ENCODE peak calls at places on chromosomes 2 and 18, in five cellular contexts. N, F, D, T and S are unnamed samples.

GRCh38 chr2:65199891-65200290 is 27.7 kb upstream of the ACTR2 start:
- DNase-seq in N (no peak), F (no peak), D (no peak), T (no peak), S (peak; percentile 76)

GRCh38 chr18:28684746-28685145 is 507.8 kb upstream of the CDH2 start:
- DNase-seq in N (no peak), F (no peak), D (peak; percentile 22), T (no peak), S (peak; percentile 73)

GRCh38 chr2:108911807-108912628 is 77.0 kb downstream of the EDAR start:
- DNase-seq in N (peak; percentile 15), F (no peak), D (no peak), T (no peak), S (no peak)

GRCh38 chr2:73772819-73773218 is 7.1 kb downstream of the DUSP11 start:
- DNase-seq in N (no peak), F (no peak), D (no peak), T (no peak), S (no peak)

GRCh38 chr18:10912790-10913560 is 236.4 kb downstream of the PIEZO2 start:
- DNase-seq in N (no peak), F (no peak), D (peak; percentile 55), T (no peak), S (peak; percentile 79)

GRCh38 chr2:198127627-198128026 is 323.2 kb downstream of the PLCL1 start:
- DNase-seq in N (peak; percentile 24), F (peak; percentile 25), D (peak; percentile 57), T (peak; percentile 38), S (peak; percentile 41)

GRCh38 chr2:230234122-230234722 is 8.7 kb downstream of the SP140 start:
- DNase-seq in N (no peak), F (no peak), D (no peak), T (no peak), S (no peak)

GRCh38 chr2:70258532-70258875 is 567 bp downstream of the PCYOX1 start:
- DNase-seq in N (peak; percentile 70), F (no peak), D (peak; percentile 15), T (peak; percentile 55), S (peak; percentile 9)

GRCh38 chr2:28419705-28420270 is 27.1 kb downstream of the FOSL2 start:
- DNase-seq in N (no peak), F (no peak), D (no peak), T (no peak), S (no peak)

GRCh38 chr2:180077295-180077906 is 70.3 kb upstream of the CWC22 start:
- DNase-seq in N (no peak), F (no peak), D (no peak), T (peak; percentile 33), S (peak; percentile 22)

GRCh38 chr2:96108578-96109561 is 7.5 kb downstream of the ADRA2B start:
- DNase-seq in N (no peak), F (peak; percentile 2), D (no peak), T (no peak), S (no peak)

GRCh38 chr2:42928692-42929576 is 136.6 kb upstream of the HAAO start:
- DNase-seq in N (peak; percentile 71), F (no peak), D (peak; percentile 45), T (peak; percentile 39), S (no peak)

GRCh38 chr18:26386421-26386820 is 160.2 kb downstream of the TAF4B start:
- DNase-seq in N (no peak), F (no peak), D (no peak), T (peak; percentile 3), S (peak; percentile 36)

GRCh38 chr2:10246370-10246769 is 56.3 kb upstream of the HPCAL1 start:
- DNase-seq in N (no peak), F (no peak), D (no peak), T (no peak), S (no peak)

GRCh38 chr2:86622878-86623548 is 652 bp downstream of the RNF103 start:
- DNase-seq in N (peak; percentile 70), F (peak; percentile 30), D (no peak), T (peak; percentile 54), S (no peak)

GRCh38 chr2:7725132-7725849 is 808.1 kb downstream of the RNF144A start:
- DNase-seq in N (no peak), F (no peak), D (no peak), T (peak; percentile 29), S (no peak)

GRCh38 chr2:13558368-13558767 is 841.6 kb downstream of the TRIB2 start:
- DNase-seq in N (no peak), F (no peak), D (no peak), T (peak; percentile 60), S (peak; percentile 15)

GRCh38 chr2:20677301-20678176 is 10.6 kb downstream of the GDF7 start:
- DNase-seq in N (no peak), F (no peak), D (no peak), T (peak; percentile 9), S (no peak)

GRCh38 chr2:46051103-46051502 is 246.1 kb upstream of the EPAS1 start:
- DNase-seq in N (no peak), F (no peak), D (no peak), T (no peak), S (no peak)

GRCh38 chr2:216758431-216759155 is 63.2 kb upstream of the IGFBP5 start:
- DNase-seq in N (no peak), F (no peak), D (no peak), T (no peak), S (no peak)

GRCh38 chr2:37782721-37783438 is 111.4 kb upstream of the CDC42EP3 start:
- DNase-seq in N (no peak), F (no peak), D (peak; percentile 65), T (no peak), S (peak; percentile 73)